ENCODE peak calls at places on chromosome 20, in six cellular contexts. Q, C, L, G, I and M are unnamed samples.

GRCh38 chr20:5080384-5080877 is 39.3 kb downstream of the PCNA start:
- DNase-seq in Q (peak), C (no peak), L (peak), G (peak), I (no peak), M (peak)

GRCh38 chr20:41135187-41135887 is 2.0 kb upstream of the PLCG1 start:
- DNase-seq in Q (peak), C (peak), L (no peak), G (peak), I (peak), M (no peak)

GRCh38 chr20:48711044-48711428 is 116.8 kb downstream of the PREX1 start:
- DNase-seq in Q (no peak), C (no peak), L (no peak), G (no peak), I (no peak), M (no peak)

GRCh38 chr20:32603046-32603726 is 18.1 kb upstream of the NOL4L start:
- DNase-seq in Q (no peak), C (no peak), L (no peak), G (no peak), I (no peak), M (no peak)

GRCh38 chr20:52974155-52974554 is 2.0 kb downstream of the TSHZ2 start:
- DNase-seq in Q (no peak), C (peak), L (no peak), G (no peak), I (no peak), M (no peak)

GRCh38 chr20:25220810-25221591 is 25.5 kb downstream of the ENTPD6 start:
- DNase-seq in Q (no peak), C (no peak), L (no peak), G (no peak), I (no peak), M (no peak)

GRCh38 chr20:3390759-3391500 is 16.5 kb downstream of the DNAAF9 start:
- DNase-seq in Q (no peak), C (no peak), L (no peak), G (no peak), I (no peak), M (no peak)

GRCh38 chr20:64192406-64192805 is 28.2 kb downstream of the MYT1 start:
- DNase-seq in Q (no peak), C (peak), L (no peak), G (no peak), I (no peak), M (no peak)

GRCh38 chr20:24489193-24489592 is 19.8 kb downstream of the SYNDIG1 start:
- DNase-seq in Q (no peak), C (no peak), L (no peak), G (no peak), I (no peak), M (no peak)

GRCh38 chr20:20407891-20408805 is 40.2 kb downstream of the INSM1 start:
- DNase-seq in Q (peak), C (peak), L (peak), G (peak), I (no peak), M (no peak)

GRCh38 chr20:37737806-37738442 is 44.1 kb downstream of the CTNNBL1 start:
- DNase-seq in Q (peak), C (no peak), L (no peak), G (no peak), I (no peak), M (no peak)

GRCh38 chr20:24917056-24917455 is 32.0 kb upstream of the CST7 start:
- DNase-seq in Q (no peak), C (no peak), L (no peak), G (no peak), I (no peak), M (no peak)

GRCh38 chr20:36653456-36653855 is 7.5 kb upstream of the SLA2 start:
- DNase-seq in Q (no peak), C (no peak), L (no peak), G (no peak), I (no peak), M (no peak)

GRCh38 chr20:38728237-38728761 is 4.0 kb downstream of the SLC32A1 start:
- DNase-seq in Q (no peak), C (no peak), L (no peak), G (no peak), I (no peak), M (no peak)

GRCh38 chr20:35307666-35308653 is 15.7 kb upstream of the FAM83C start:
- DNase-seq in Q (peak), C (no peak), L (peak), G (peak), I (peak), M (peak)

GRCh38 chr20:8935878-8936277 is 133.0 kb upstream of the PLCB4 start:
- DNase-seq in Q (no peak), C (no peak), L (no peak), G (no peak), I (no peak), M (no peak)

GRCh38 chr20:56957737-56958553 is 308.5 kb downstream of the BMP7 start:
- DNase-seq in Q (no peak), C (peak), L (no peak), G (no peak), I (no peak), M (peak)

GRCh38 chr20:51318058-51318960 is 224.2 kb downstream of the NFATC2 start:
- DNase-seq in Q (no peak), C (peak), L (no peak), G (peak), I (peak), M (no peak)

GRCh38 chr20:62822788-62823651 is 6.2 kb downstream of the COL9A3 start:
- DNase-seq in Q (no peak), C (peak), L (no peak), G (peak), I (peak), M (no peak)

GRCh38 chr20:33024609-33025317 is 6.7 kb upstream of the BPIFB6 start:
- DNase-seq in Q (no peak), C (no peak), L (no peak), G (no peak), I (no peak), M (no peak)

GRCh38 chr20:9617062-9617461 is 102.7 kb downstream of the LAMP5 start:
- DNase-seq in Q (peak), C (peak), L (peak), G (peak), I (peak), M (peak)

GRCh38 chr20:17862171-17862570 is 106.4 kb downstream of the SNX5 start:
- DNase-seq in Q (no peak), C (no peak), L (no peak), G (no peak), I (no peak), M (no peak)

GRCh38 chr20:64152906-64153305 is 11.3 kb upstream of the MYT1 start:
- DNase-seq in Q (no peak), C (no peak), L (no peak), G (no peak), I (no peak), M (no peak)

GRCh38 chr20:34558320-34559202 is at the start of gene MAP1LC3A:
- DNase-seq in Q (peak), C (no peak), L (peak), G (peak), I (peak), M (peak)

GRCh38 chr20:21719592-21720214 is 14.2 kb downstream of the PAX1 start:
- DNase-seq in Q (peak), C (peak), L (peak), G (peak), I (peak), M (peak)

GRCh38 chr20:37406010-37406998 is 60.4 kb downstream of the SRC start:
- DNase-seq in Q (no peak), C (peak), L (no peak), G (peak), I (peak), M (no peak)

GRCh38 chr20:38842558-38842981 is 37.1 kb downstream of the PPP1R16B start:
- DNase-seq in Q (no peak), C (no peak), L (no peak), G (no peak), I (no peak), M (no peak)

GRCh38 chr20:51121272-51121671 is 98.4 kb upstream of the KCNG1 start:
- DNase-seq in Q (no peak), C (no peak), L (no peak), G (peak), I (no peak), M (no peak)

GRCh38 chr20:5881714-5882113 is 68.6 kb downstream of the TRMT6 start:
- DNase-seq in Q (no peak), C (no peak), L (no peak), G (no peak), I (no peak), M (no peak)

GRCh38 chr20:3786126-3786484 is 435 bp downstream of the CENPB start:
- DNase-seq in Q (peak), C (peak), L (peak), G (peak), I (peak), M (peak)